ENCODE peak calls at places on chromosome 1, in four cellular contexts. One of them, this sample, is unnamed.

GRCh38 chr1:21651214-21652042 is 17.7 kb downstream of the RAP1GAP start:
- DNase-seq in GM12878: no peak
- DNase-seq in HepG2: no peak
- DNase-seq in H1: no peak
- DNase-seq in this sample: no peak

GRCh38 chr1:77706321-77706720 is 23.9 kb upstream of the ZZZ3 start:
- DNase-seq in H1: no peak
- DNase-seq in GM12878: no peak
- DNase-seq in HepG2: no peak
- DNase-seq in this sample: no peak

GRCh38 chr1:66334311-66334710 is 199.6 kb upstream of the SGIP1 start:
- DNase-seq in GM12878: no peak
- DNase-seq in H1: no peak
- DNase-seq in HepG2: no peak
- DNase-seq in this sample: no peak

GRCh38 chr1:220956861-220957605 is 77.8 kb downstream of the HLX start:
- DNase-seq in HepG2: no peak
- DNase-seq in GM12878: no peak
- DNase-seq in H1: no peak
- DNase-seq in this sample: no peak

GRCh38 chr1:9598316-9598700 is 9.6 kb downstream of the TMEM201 start:
- DNase-seq in GM12878: no peak
- DNase-seq in HepG2: no peak
- DNase-seq in H1: no peak
- DNase-seq in this sample: no peak

GRCh38 chr1:225608014-225608796 is 44.7 kb downstream of the ENAH start:
- DNase-seq in HepG2: no peak
- DNase-seq in H1: no peak
- DNase-seq in GM12878: no peak
- DNase-seq in this sample: no peak

GRCh38 chr1:207968521-207968944 is 57.6 kb upstream of the CD34 start:
- DNase-seq in HepG2: no peak
- DNase-seq in GM12878: no peak
- DNase-seq in H1: no peak
- DNase-seq in this sample: no peak

GRCh38 chr1:77831976-77832695 is 52.7 kb downstream of the MIGA1 start:
- DNase-seq in GM12878: no peak
- DNase-seq in HepG2: no peak
- DNase-seq in H1: no peak
- DNase-seq in this sample: no peak

GRCh38 chr1:35864813-35865212 is 18.2 kb upstream of the AGO1 start:
- DNase-seq in HepG2: no peak
- DNase-seq in GM12878: no peak
- DNase-seq in H1: no peak
- DNase-seq in this sample: no peak

GRCh38 chr1:119040906-119041305 is 52.8 kb upstream of the TBX15 start:
- DNase-seq in HepG2: no peak
- DNase-seq in GM12878: no peak
- DNase-seq in H1: no peak
- DNase-seq in this sample: no peak

GRCh38 chr1:54792686-54793282 is 8.3 kb downstream of the TTC22 start:
- DNase-seq in HepG2: no peak
- DNase-seq in H1: no peak
- DNase-seq in GM12878: no peak
- DNase-seq in this sample: no peak

GRCh38 chr1:63010898-63011660 is 227.1 kb downstream of the ATG4C start:
- DNase-seq in HepG2: peak
- DNase-seq in H1: no peak
- DNase-seq in GM12878: no peak
- DNase-seq in this sample: no peak

GRCh38 chr1:51189421-51190073 is 46.5 kb upstream of the RNF11 start:
- DNase-seq in H1: no peak
- DNase-seq in HepG2: peak
- DNase-seq in GM12878: no peak
- DNase-seq in this sample: peak

GRCh38 chr1:68273530-68273929 is 41.2 kb upstream of the WLS start:
- DNase-seq in HepG2: no peak
- DNase-seq in H1: no peak
- DNase-seq in GM12878: no peak
- DNase-seq in this sample: no peak

GRCh38 chr1:183094376-183094775 is 71.2 kb downstream of the LAMC1 start:
- DNase-seq in H1: no peak
- DNase-seq in GM12878: no peak
- DNase-seq in HepG2: no peak
- DNase-seq in this sample: no peak

GRCh38 chr1:81670286-81670685 is 130.4 kb upstream of the ADGRL2 start:
- DNase-seq in GM12878: no peak
- DNase-seq in HepG2: no peak
- DNase-seq in H1: no peak
- DNase-seq in this sample: no peak

GRCh38 chr1:92486251-92487077 is at the start of gene GFI1:
- DNase-seq in H1: peak
- DNase-seq in HepG2: peak
- DNase-seq in GM12878: no peak
- DNase-seq in this sample: no peak

GRCh38 chr1:16618719-16619118 is 5.4 kb upstream of the NBPF1 start:
- DNase-seq in HepG2: no peak
- DNase-seq in GM12878: no peak
- DNase-seq in H1: peak
- DNase-seq in this sample: no peak

GRCh38 chr1:148353461-148354283 is 129.4 kb downstream of the PPIAL4G start:
- DNase-seq in HepG2: peak
- DNase-seq in GM12878: no peak
- DNase-seq in H1: no peak
- DNase-seq in this sample: peak

GRCh38 chr1:12324423-12324822 is 94.6 kb downstream of the VPS13D start:
- DNase-seq in H1: no peak
- DNase-seq in HepG2: no peak
- DNase-seq in GM12878: no peak
- DNase-seq in this sample: no peak

DNA sequence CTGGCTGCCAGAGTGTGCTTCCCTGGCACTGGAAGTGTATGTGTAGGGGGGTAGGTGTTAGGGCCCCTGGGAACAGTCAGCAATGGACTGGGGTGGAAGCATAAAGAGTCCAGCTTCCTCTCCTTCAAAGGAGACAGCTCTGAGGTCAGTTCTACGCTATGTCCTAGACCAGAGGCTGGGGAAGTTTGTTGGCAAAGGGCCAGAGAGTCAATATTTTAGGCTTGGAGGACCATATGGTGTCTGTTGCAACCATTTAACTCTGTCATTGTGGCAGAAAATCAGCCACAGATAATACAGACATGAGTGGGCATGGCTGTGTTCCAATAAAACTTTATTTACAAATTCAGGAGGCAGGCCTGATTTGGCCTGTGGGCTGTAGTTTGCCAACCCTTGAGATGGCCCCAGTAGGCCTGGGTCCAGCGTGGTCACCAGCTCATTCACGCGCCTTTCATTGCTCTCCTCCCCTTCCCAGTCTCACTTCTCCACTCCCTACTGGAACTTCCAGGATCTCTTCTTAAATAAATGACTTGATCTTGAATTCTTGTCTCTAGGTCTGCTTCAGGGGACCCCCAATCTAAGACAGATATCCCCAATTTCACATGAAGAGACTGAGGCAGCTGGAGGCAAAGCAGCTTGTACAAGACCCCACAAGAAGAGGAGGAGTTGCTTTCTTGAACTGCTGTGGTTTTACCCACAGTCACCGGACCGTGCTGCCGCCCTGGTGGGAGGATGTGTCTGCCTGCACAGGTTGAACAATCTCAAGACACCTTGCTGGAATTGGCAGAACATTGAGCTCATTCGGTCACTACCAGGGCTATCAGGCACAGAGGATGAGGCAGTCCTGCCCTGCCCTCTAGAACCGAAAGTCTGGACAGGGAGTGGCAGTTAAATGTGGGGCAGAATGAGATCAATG is 162.4 kb upstream of the POU3F1 start:
- DNase-seq in H1: no peak
- DNase-seq in HepG2: no peak
- DNase-seq in GM12878: peak
- DNase-seq in this sample: no peak
- TF ChIP-seq YY1 in H1: no peak
- TF ChIP-seq YY1 in HepG2: no peak
- TF ChIP-seq YY1 in GM12878: no peak
- TF ChIP-seq YY1 in this sample: no peak

GRCh38 chr1:234609528-234610042 is 393 bp downstream of the IRF2BP2 start:
- DNase-seq in H1: no peak
- DNase-seq in HepG2: no peak
- DNase-seq in GM12878: no peak
- DNase-seq in this sample: no peak

GRCh38 chr1:234608026-234608719 is 1.8 kb downstream of the IRF2BP2 start:
- DNase-seq in HepG2: peak
- DNase-seq in GM12878: peak
- DNase-seq in H1: peak
- DNase-seq in this sample: no peak

GRCh38 chr1:234610061-234610581 is at the start of gene IRF2BP2:
- DNase-seq in GM12878: no peak
- DNase-seq in H1: peak
- DNase-seq in HepG2: peak
- DNase-seq in this sample: peak

GRCh38 chr1:234607091-234608025 is 2.6 kb downstream of the IRF2BP2 start:
- DNase-seq in H1: no peak
- DNase-seq in GM12878: no peak
- DNase-seq in HepG2: peak
- DNase-seq in this sample: no peak

GRCh38 chr1:234608720-234609527 is 1.1 kb downstream of the IRF2BP2 start:
- DNase-seq in H1: peak
- DNase-seq in GM12878: no peak
- DNase-seq in HepG2: no peak
- DNase-seq in this sample: no peak
- TF ChIP-seq SUZ12 in H1: no peak
- TF ChIP-seq SUZ12 in GM12878: no peak
- TF ChIP-seq SUZ12 in HepG2: no peak
- TF ChIP-seq SUZ12 in this sample: no peak

DNA sequence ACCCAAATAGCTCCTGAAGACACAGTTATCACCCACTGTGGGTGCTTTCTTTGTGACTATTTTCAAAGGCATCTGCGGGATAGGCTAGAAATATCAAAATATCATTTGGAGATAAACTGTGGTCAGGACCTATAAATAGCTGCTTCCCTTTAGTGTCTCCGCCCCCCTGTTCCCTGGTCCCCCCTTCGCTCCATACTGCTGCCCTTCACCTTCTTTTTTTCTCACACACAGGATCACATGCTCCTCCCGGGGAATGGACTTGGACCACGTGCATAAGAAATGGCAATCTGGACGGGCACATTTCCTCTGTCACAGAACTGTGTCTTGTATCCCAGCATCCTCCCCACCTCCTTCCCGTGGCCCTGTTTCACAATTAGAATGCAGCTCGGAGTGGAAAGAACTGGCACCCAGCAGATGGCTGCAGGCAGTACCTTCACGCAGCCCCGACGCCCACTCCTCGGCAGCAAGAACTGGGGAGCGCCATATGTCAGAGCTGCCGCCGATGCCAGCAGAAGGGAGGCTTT is 68.8 kb upstream of the SSX2IP start:
- DNase-seq in H1: no peak
- DNase-seq in HepG2: no peak
- DNase-seq in GM12878: no peak
- DNase-seq in this sample: no peak
- TF ChIP-seq YY1 in H1: no peak
- TF ChIP-seq YY1 in HepG2: no peak
- TF ChIP-seq YY1 in GM12878: no peak
- TF ChIP-seq YY1 in this sample: no peak

GRCh38 chr1:203168991-203169390 is 6.6 kb downstream of the MYBPH start:
- DNase-seq in GM12878: no peak
- DNase-seq in HepG2: no peak
- DNase-seq in H1: no peak
- DNase-seq in this sample: no peak

GRCh38 chr1:203168256-203168786 is 7.3 kb downstream of the MYBPH start:
- DNase-seq in H1: no peak
- DNase-seq in GM12878: no peak
- DNase-seq in HepG2: no peak
- DNase-seq in this sample: no peak

GRCh38 chr1:203171341-203172183 is 4.1 kb downstream of the MYBPH start:
- DNase-seq in HepG2: no peak
- DNase-seq in GM12878: no peak
- DNase-seq in H1: no peak
- DNase-seq in this sample: no peak

GRCh38 chr1:203170625-203171330 is 4.8 kb downstream of the MYBPH start:
- DNase-seq in H1: no peak
- DNase-seq in GM12878: no peak
- DNase-seq in HepG2: no peak
- DNase-seq in this sample: no peak

GRCh38 chr1:203169770-203170520 is 5.7 kb downstream of the MYBPH start:
- DNase-seq in H1: no peak
- DNase-seq in GM12878: no peak
- DNase-seq in HepG2: no peak
- DNase-seq in this sample: no peak
- TF ChIP-seq SUZ12 in H1: no peak
- TF ChIP-seq SUZ12 in GM12878: no peak
- TF ChIP-seq SUZ12 in HepG2: no peak
- TF ChIP-seq SUZ12 in this sample: no peak

GRCh38 chr1:102098081-102098480 is 101.4 kb upstream of the OLFM3 start:
- DNase-seq in GM12878: no peak
- DNase-seq in H1: no peak
- DNase-seq in HepG2: no peak
- DNase-seq in this sample: no peak
- TF ChIP-seq YY1 in GM12878: no peak
- TF ChIP-seq YY1 in H1: no peak
- TF ChIP-seq YY1 in HepG2: no peak
- TF ChIP-seq YY1 in this sample: no peak

This sample was measured in NT2/D1.